ENCODE peak calls at places on chromosomes 2 and 18, in eight cellular contexts. C is CD8-positive, alpha-beta memory T cell; T is right lobe of liver; L is cardiac muscle cell; M is aorta; U is fibroblast of mammary gland; X is fibroblast of pulmonary artery; K is AG10803. A is an unnamed sample.

GRCh38 chr18:23317975-23318675 is 135.0 kb upstream of the RIOK3 start:
- DNase-seq in X (peak; percentile 31), T (no peak), L (peak; percentile 64), M (no peak), U (peak; percentile 76), C (no peak), K (peak; percentile 84), A (no peak)

GRCh38 chr2:164048729-164049128 is 312.9 kb upstream of the FIGN start:
- DNase-seq in X (no peak), M (no peak), K (no peak), U (no peak), T (no peak), C (no peak), L (no peak), A (no peak)

GRCh38 chr2:18346364-18346763 is 214.1 kb downstream of the RDH14 start:
- DNase-seq in M (no peak), K (no peak), L (peak; percentile 35), X (peak; percentile 48), T (no peak), C (no peak), U (peak; percentile 10), A (no peak)

GRCh38 chr2:95052301-95052700 is 26.8 kb downstream of the MAL start:
- DNase-seq in L (no peak), X (no peak), K (no peak), U (no peak), T (no peak), M (peak; percentile 31), C (no peak), A (no peak)

GRCh38 chr2:63064197-63064596 is 13.6 kb downstream of the OTX1 start:
- DNase-seq in M (no peak), L (no peak), K (no peak), X (no peak), U (no peak), C (no peak), T (no peak), A (no peak)

GRCh38 chr2:98521266-98521665 is 76.6 kb downstream of the INPP4A start:
- DNase-seq in T (no peak), C (no peak), M (no peak), K (no peak), L (no peak), U (no peak), X (no peak), A (no peak)

GRCh38 chr2:187055463-187055862 is 206.5 kb upstream of the ZSWIM2 start:
- DNase-seq in C (no peak), T (peak; percentile 36), X (peak; percentile 51), U (peak; percentile 52), L (peak; percentile 56), K (peak; percentile 8), M (no peak), A (no peak)

GRCh38 chr2:2749206-2749598 is 418.1 kb upstream of the MYT1L start:
- DNase-seq in U (no peak), K (no peak), X (no peak), C (no peak), L (no peak), M (peak; percentile 51), T (no peak), A (no peak)

GRCh38 chr2:10433948-10434884 is 13.9 kb downstream of the ODC1 start:
- DNase-seq in X (no peak), K (no peak), C (no peak), U (no peak), M (no peak), L (no peak), T (no peak), A (no peak)

GRCh38 chr2:232447638-232448472 is 8.1 kb upstream of the ALPI start:
- DNase-seq in C (no peak), L (no peak), M (no peak), T (peak; percentile 84), X (no peak), U (no peak), K (no peak), A (no peak)

GRCh38 chr2:121096611-121097010 is 188.4 kb downstream of the TFCP2L1 start:
- DNase-seq in C (no peak), X (no peak), K (no peak), T (no peak), L (no peak), M (peak; percentile 47), U (no peak), A (no peak)

GRCh38 chr2:24635181-24635580 is 144.1 kb downstream of the NCOA1 start:
- DNase-seq in C (no peak), L (no peak), U (peak; percentile 86), M (no peak), K (peak; percentile 70), T (no peak), X (peak; percentile 2), A (no peak)

GRCh38 chr2:240569998-240570530 is 1.8 kb downstream of the RNPEPL1 start:
- DNase-seq in C (no peak), T (no peak), X (no peak), L (no peak), U (no peak), M (no peak), K (no peak), A (no peak)

GRCh38 chr2:216090369-216090786 is 8.7 kb downstream of the TMEM169 start:
- DNase-seq in T (no peak), X (no peak), U (no peak), L (no peak), M (no peak), C (no peak), K (peak; percentile 40), A (no peak)

GRCh38 chr2:20618886-20619521 is 31.9 kb downstream of the HS1BP3 start:
- DNase-seq in K (no peak), U (no peak), M (peak; percentile 74), L (no peak), T (no peak), C (no peak), X (no peak), A (no peak)

GRCh38 chr2:8306530-8307351 is 375.1 kb upstream of the ID2 start:
- DNase-seq in K (peak; percentile 12), M (no peak), L (peak; percentile 20), C (no peak), T (no peak), U (no peak), X (peak; percentile 36), A (no peak)

GRCh38 chr2:205704101-205704741 is 21.9 kb downstream of the NRP2 start:
- DNase-seq in U (peak; percentile 42), C (no peak), T (no peak), X (peak; percentile 23), M (no peak), K (peak; percentile 87), L (peak; percentile 54), A (no peak)

GRCh38 chr18:61710082-61710620 is 182.7 kb downstream of the RNF152 start:
- DNase-seq in K (no peak), L (no peak), C (no peak), M (no peak), X (no peak), U (no peak), T (no peak), A (no peak)

GRCh38 chr2:220036431-220036830 is 409.0 kb downstream of the SLC4A3 start:
- DNase-seq in K (peak; percentile 11), U (peak; percentile 61), T (no peak), C (no peak), L (no peak), X (no peak), M (no peak), A (no peak)

GRCh38 chr2:17194083-17194482 is 324.2 kb downstream of the RAD51AP2 start:
- DNase-seq in L (no peak), C (no peak), M (no peak), U (no peak), T (no peak), X (no peak), K (no peak), A (no peak)
- H3K4me3 ChIP-seq in L (no peak overlapping the region), C (no peak overlapping the region), M (no peak overlapping the region), U (no peak overlapping the region), T (no peak overlapping the region), X (no peak overlapping the region), K (no peak overlapping the region), A (no peak overlapping the region)

DNA sequence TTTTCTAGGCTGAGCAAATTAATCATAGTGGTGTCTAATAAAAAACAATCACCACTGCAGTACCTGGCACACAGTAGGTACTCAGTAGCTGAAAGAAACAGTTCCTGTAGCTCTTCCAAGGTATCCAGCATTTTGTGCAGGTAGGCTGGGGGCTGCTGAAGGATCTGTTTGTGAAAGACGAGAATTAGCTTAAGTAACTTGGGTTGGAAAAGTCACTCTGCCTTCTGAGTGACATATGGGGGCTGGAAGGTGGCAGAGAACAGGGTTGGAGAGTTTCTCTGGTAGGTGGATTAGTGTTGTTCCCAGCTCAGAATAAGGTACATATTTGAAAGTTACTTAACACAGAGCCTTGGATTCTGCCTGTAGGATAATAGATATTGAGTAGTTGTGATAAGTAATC is 72.8 kb downstream of the FMNL2 start:
- DNase-seq in M (no peak), C (no peak), X (no peak), K (no peak), T (no peak), L (no peak), U (no peak), A (no peak)
- H3K4me3 ChIP-seq in M (no peak overlapping the region), C (no peak overlapping the region), X (no peak overlapping the region), K (no peak overlapping the region), T (no peak overlapping the region), L (no peak overlapping the region), U (no peak overlapping the region), A (no peak overlapping the region)

DNA sequence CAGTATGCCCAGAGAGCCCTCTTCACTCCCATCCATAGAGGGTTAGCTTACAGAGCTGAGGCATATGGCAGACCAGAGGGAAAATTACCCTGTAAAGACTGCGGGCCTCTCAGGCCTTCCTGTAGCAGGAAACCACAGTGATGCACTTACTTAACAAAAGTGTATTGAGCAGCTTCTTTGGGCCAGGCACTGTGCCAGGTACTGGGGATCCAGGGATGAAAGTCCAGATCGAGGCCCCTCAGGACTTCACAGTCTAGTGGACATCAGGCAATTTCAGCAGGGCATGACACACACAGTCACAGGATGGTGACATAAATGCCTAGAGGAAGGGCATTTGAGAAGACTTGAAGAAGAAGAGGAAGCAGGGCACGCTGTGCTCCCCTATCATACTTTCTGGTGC is 71.6 kb downstream of the MARCO start:
- DNase-seq in L (no peak), X (no peak), M (no peak), C (no peak), T (no peak), K (no peak), U (no peak), A (no peak)
- H3K4me3 ChIP-seq in L (no peak overlapping the region), X (no peak overlapping the region), M (no peak overlapping the region), C (no peak overlapping the region), T (no peak overlapping the region), K (no peak overlapping the region), U (no peak overlapping the region), A (no peak overlapping the region)

DNA sequence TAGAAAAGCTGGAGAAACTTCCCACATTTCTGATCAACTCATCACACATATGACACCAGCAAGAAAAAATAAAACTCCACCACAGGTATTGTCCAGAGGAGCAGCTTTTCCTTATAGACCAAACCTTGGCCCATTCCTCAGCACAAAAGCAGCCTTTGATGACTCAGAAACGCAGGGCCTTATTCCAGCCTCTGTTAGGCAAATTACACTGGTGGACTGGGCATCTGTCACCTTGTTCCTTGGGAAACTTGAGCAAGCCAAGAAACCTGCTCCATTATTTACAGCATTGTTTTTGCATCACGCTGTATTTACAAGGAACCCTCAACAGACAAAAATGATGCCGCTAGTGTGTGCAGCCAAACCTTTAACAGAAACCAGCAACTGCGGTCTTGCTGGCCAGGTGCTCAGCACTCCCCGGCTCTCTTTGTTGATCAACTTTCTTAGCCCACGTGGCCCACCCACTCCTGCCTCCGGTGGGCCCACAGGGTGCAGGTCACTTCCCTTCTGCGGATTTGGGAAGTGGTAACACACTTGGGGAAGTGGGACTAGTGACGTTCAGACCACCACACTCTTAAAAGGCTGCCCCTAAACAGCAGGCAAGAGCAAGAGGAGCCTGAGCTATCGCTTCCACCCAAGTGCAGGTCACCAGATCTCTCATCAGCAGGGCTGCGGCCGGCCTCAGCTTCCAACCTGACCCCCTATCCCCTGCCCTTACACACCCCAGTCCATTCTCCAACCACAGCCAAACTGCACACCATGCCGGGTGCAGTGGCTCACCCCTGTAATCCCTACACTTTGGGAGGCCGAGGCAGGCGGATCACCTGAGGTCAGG is 1.5 kb downstream of the AP1S3 start:
- DNase-seq in L (no peak), U (no peak), X (no peak), T (no peak), C (no peak), K (no peak), M (no peak), A (no peak)
- H3K4me3 ChIP-seq in L (no peak overlapping the region), U (no peak overlapping the region), X (no peak overlapping the region), T (no peak overlapping the region), C (no peak overlapping the region), K (no peak overlapping the region), M (no peak overlapping the region), A (no peak overlapping the region)